ENCODE peak calls at places on chromosomes 3 and 15, in four cellular contexts. Y is CD8-positive, alpha-beta T cell; N is DND-41; M is GM23338. Z is an unnamed sample. For H3K36me3, the result is how much of the 10 kb centered on the place peaks cover.

GRCh38 chr3:55204417-55204816 is 276.6 kb upstream of the LRTM1 start:
- DNase-seq in Y (no peak), N (no peak), M (no peak), Z (no peak)

GRCh38 chr3:175518459-175518858 is 659.3 kb downstream of the NAALADL2 start:
- DNase-seq in Y (no peak), N (no peak), M (no peak), Z (no peak)

GRCh38 chr3:159884661-159885402 is 103.8 kb upstream of the IL12A start:
- DNase-seq in Y (no peak), N (no peak), M (peak), Z (no peak)

GRCh38 chr3:171874251-171874679 is 31.1 kb downstream of the TMEM212 start:
- DNase-seq in Y (no peak), N (no peak), M (peak), Z (peak)

GRCh38 chr3:169836058-169836941 is 23.6 kb upstream of the LRRC34 start:
- DNase-seq in Y (no peak), N (no peak), M (no peak), Z (no peak)

GRCh38 chr3:67524046-67524445 is 130.4 kb downstream of the SUCLG2 start:
- DNase-seq in Y (no peak), N (no peak), M (no peak), Z (no peak)

GRCh38 chr3:160722331-160722730 is 33.7 kb upstream of the PPM1L start:
- DNase-seq in Y (no peak), N (no peak), M (no peak), Z (no peak)

GRCh38 chr15:68682330-68682729 is 103.5 kb downstream of the CORO2B start:
- DNase-seq in Y (no peak), N (no peak), M (peak), Z (no peak)

GRCh38 chr3:127671523-127672428 is 976 bp upstream of the ABTB1 start:
- DNase-seq in Y (peak), N (peak), M (peak), Z (no peak)

GRCh38 chr3:139299261-139300132 is 44.3 kb upstream of the MRPS22 start:
- DNase-seq in Y (no peak), N (no peak), M (peak), Z (no peak)

GRCh38 chr15:66290518-66290917 is 2.9 kb upstream of the DIS3L start:
- DNase-seq in Y (no peak), N (no peak), M (no peak), Z (no peak)

GRCh38 chr15:90583471-90584252 is 53.9 kb downstream of the CRTC3 start:
- DNase-seq in Y (no peak), N (no peak), M (peak), Z (no peak)

GRCh38 chr3:152040319-152040718 is 166.9 kb downstream of the SUCNR1 start:
- DNase-seq in Y (no peak), N (no peak), M (no peak), Z (no peak)

GRCh38 chr3:24591661-24592555 is 97.3 kb upstream of the THRB start:
- DNase-seq in Y (no peak), N (no peak), M (no peak), Z (no peak)

GRCh38 chr3:44865272-44866005 is 3.7 kb downstream of the TMEM42 start:
- DNase-seq in Y (no peak), N (peak), M (no peak), Z (no peak)

GRCh38 chr15:93271871-93272270 is 182.9 kb upstream of the RGMA start:
- DNase-seq in Y (no peak), N (no peak), M (no peak), Z (no peak)

GRCh38 chr15:47576921-47577474 is 140.3 kb upstream of the SEMA6D start:
- DNase-seq in Y (no peak), N (no peak), M (no peak), Z (no peak)

GRCh38 chr3:84066920-84067319 is 891.9 kb upstream of the CADM2 start:
- DNase-seq in Y (no peak), N (no peak), M (peak), Z (no peak)

GRCh38 chr15:90581771-90582471 is 52.2 kb downstream of the CRTC3 start:
- DNase-seq in Y (peak), N (peak), M (no peak), Z (no peak)

GRCh38 chr15:98077186-98077585 is 116.7 kb downstream of the ARRDC4 start:
- DNase-seq in Y (no peak), N (no peak), M (no peak), Z (no peak)

GRCh38 chr15:98071786-98072185 is 111.3 kb downstream of the ARRDC4 start:
- DNase-seq in Y (no peak), N (no peak), M (no peak), Z (no peak)

GRCh38 chr15:98075441-98075840 is 114.9 kb downstream of the ARRDC4 start:
- DNase-seq in Y (no peak), N (no peak), M (no peak), Z (no peak)

DNA sequence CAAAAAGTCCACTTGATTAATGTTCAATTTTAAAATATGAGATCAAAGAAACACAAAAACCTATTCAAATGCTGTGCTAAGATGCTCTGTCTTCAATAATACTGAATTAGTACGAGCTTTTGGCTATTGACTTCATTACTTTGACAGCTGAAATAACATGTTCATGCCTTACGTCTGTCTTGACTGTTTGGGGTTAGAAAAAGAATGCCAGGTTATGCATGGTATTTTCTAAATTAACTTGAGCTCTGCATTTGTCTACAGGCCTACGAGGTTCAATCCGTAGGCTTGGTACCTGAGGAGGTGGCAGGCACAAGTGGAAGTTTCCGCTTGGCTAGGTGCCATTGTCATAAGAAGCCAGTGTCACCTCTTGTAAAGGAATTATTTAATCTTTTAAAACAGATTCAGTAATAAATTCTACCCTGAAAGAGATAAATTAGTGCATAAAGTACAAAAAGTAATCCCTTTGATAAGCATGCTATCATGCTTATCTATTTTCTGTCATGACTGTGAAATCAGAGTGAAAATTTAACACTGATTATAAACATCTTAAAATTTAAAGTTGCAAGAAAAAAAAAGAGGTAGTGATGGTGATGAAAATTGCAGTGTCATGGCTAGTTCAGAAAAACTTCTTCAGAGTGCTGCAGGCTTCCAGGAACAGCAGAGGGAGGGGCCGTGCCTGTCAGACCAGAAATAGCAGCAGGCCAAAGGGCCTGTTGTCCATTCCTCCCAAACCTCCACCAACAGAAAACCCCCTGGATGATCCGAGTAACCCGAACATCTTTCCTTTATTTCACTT is 115.7 kb downstream of the ARRDC4 start:
- DNase-seq in Y (no peak), N (no peak), M (no peak), Z (no peak)
- TF ChIP-seq CTCF in Y (no peak), N (no peak), M (no peak), Z (no peak)

GRCh38 chr3:37723585-37723984 is 138.1 kb upstream of the CTDSPL start:
- DNase-seq in Y (no peak), N (no peak), M (no peak), Z (no peak)
- H3K36me3 ChIP-seq in Y (under half), N (under half), M (under half), Z (under half)

GRCh38 chr3:173399001-173399400 is 1.5 kb downstream of the NLGN1 start:
- DNase-seq in Y (no peak), N (no peak), M (no peak), Z (no peak)

GRCh38 chr3:173395412-173396181 is 1.9 kb upstream of the NLGN1 start:
- DNase-seq in Y (peak), N (no peak), M (peak), Z (no peak)

GRCh38 chr3:173396191-173397041 is 1.1 kb upstream of the NLGN1 start:
- DNase-seq in Y (no peak), N (no peak), M (peak), Z (no peak)

GRCh38 chr3:173398111-173398479 is 551 bp downstream of the NLGN1 start:
- DNase-seq in Y (no peak), N (no peak), M (peak), Z (no peak)

DNA sequence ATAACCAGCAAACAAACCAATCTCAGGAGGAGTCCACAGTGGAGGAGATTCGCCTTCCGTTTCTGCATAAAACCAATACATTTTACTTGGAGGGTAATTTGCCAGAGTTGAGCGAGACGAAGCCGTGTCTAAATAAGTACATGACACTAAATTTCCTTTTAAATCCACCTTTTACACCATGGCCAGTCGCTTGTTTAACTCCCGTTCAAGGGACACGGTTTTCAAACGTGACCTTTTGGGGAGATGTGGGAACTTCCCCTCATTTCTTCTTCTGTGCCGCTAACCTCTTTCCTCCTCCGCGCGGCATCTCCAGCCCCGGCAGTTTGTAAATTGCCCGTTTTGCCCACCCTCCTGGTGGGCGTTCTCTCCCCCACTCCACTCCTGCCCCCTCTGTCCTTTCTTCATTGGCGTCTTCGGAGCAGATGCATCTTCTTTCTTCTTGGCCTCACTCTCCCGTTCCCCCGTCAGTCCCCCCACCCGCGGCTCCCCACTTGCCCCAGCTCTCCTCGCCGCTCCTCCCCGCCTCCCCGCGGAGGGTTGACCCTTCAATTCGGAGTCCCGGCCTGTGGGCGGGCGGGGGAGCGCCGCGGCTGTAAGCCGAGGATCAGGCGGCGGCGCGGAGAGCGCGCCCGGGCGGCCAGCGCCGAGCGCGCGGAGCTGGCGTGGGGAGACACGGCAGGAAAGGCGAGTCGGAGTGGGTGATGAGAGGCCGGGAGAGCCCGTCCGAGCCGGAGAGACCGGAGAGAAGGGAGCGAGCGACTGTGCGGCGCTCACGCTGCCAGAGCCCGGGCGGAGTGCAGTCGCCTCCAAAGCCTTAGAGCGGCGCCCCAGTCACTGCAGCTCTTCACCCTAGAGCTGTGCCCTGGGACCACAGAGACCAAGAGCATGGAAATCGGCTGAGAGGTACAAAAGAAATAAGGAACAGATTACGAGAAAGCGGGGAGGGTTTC is at the start of gene NLGN1:
- DNase-seq in Y (no peak), N (no peak), M (peak), Z (no peak)
- TF ChIP-seq CTCF in Y (no peak), N (no peak), M (peak), Z (peak)

GRCh38 chr3:133851266-133851906 is 44.3 kb downstream of the RAB6B start:
- DNase-seq in Y (no peak), N (no peak), M (no peak), Z (no peak)
- H3K36me3 ChIP-seq in Y (under half), N (under half), M (under half), Z (under half)

GRCh38 chr3:153319691-153320552 is 157.9 kb downstream of the RAP2B start:
- DNase-seq in Y (no peak), N (no peak), M (no peak), Z (no peak)

GRCh38 chr3:153320585-153321128 is 158.6 kb downstream of the RAP2B start:
- DNase-seq in Y (no peak), N (no peak), M (no peak), Z (no peak)

GRCh38 chr3:153313307-153313945 is 151.4 kb downstream of the RAP2B start:
- DNase-seq in Y (no peak), N (no peak), M (no peak), Z (no peak)

GRCh38 chr3:153311531-153311930 is 149.5 kb downstream of the RAP2B start:
- DNase-seq in Y (no peak), N (no peak), M (no peak), Z (no peak)

GRCh38 chr3:153315781-153316180 is 153.8 kb downstream of the RAP2B start:
- DNase-seq in Y (no peak), N (no peak), M (no peak), Z (no peak)
- TF ChIP-seq CTCF in Y (no peak), N (no peak), M (no peak), Z (no peak)

DNA sequence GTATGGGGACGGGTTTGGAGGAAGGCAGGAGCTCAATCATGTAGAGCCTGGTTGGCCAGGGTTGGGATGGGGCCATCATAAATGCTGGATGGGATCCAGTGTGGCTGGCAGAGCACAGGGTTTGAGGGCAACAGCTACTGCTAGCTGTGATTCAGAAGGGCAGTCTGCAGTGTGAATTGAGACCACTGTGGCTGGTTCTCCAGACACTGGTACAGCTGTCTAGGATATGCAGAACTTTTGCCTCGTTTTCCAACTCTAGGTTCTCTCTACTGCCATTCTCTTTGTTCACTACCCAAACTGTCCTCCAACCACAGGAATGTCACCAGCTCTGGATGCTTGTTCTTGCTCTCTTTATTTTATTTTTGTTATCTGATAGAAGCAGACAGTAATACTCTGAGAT is 543.6 kb downstream of the AGBL1 start:
- DNase-seq in Y (no peak), N (no peak), M (no peak), Z (no peak)
- H3K36me3 ChIP-seq in Y (under half), N (under half), M (under half), Z (under half)

Z was measured in kidney epithelial cell.